ENCODE peak calls at places on chromosomes 2 and 18, in seven cellular contexts. F is SK-N-SH, I is GM12892, S is H1, D is HepG2, R is K562, Y is GM12878. Z is an unnamed sample.

GRCh38 chr2:44902178-44902577 is 39.3 kb upstream of the SIX3 start:
- DNase-seq in F (peak; percentile 54), S (no peak), Y (no peak), D (no peak), R (no peak), I (no peak), Z (no peak)

GRCh38 chr18:48872234-48873145 is 78.3 kb downstream of the SMAD7 start:
- DNase-seq in Y (no peak), D (no peak), F (no peak), R (no peak), I (no peak), S (no peak), Z (no peak)

GRCh38 chr2:109242654-109243331 is 113.8 kb downstream of the SH3RF3 start:
- DNase-seq in D (no peak), I (no peak), R (no peak), S (no peak), F (no peak), Y (no peak), Z (no peak)

GRCh38 chr2:95052301-95052700 is 26.8 kb downstream of the MAL start:
- DNase-seq in F (no peak), S (no peak), I (no peak), R (no peak), D (no peak), Y (no peak), Z (no peak)

GRCh38 chr18:66760559-66760958 is 156.7 kb upstream of the CDH19 start:
- DNase-seq in D (no peak), I (no peak), S (no peak), R (no peak), F (no peak), Y (no peak), Z (no peak)

GRCh38 chr2:45166229-45166890 is 157.1 kb upstream of the SIX2 start:
- DNase-seq in R (no peak), Y (no peak), S (no peak), F (no peak), D (no peak), I (no peak), Z (no peak)

GRCh38 chr2:101806123-101806522 is 108.6 kb downstream of the MAP4K4 start:
- DNase-seq in F (no peak), I (no peak), S (no peak), Y (no peak), R (no peak), D (peak; percentile 35), Z (no peak)

GRCh38 chr2:26144031-26144430 is 28.9 kb upstream of the GAREM2 start:
- DNase-seq in F (no peak), S (no peak), R (no peak), D (no peak), Y (no peak), I (no peak), Z (no peak)

GRCh38 chr2:234564719-234565118 is 67.8 kb upstream of the ARL4C start:
- DNase-seq in S (no peak), R (no peak), D (no peak), F (peak; percentile 55), Y (no peak), I (no peak), Z (no peak)

GRCh38 chr2:136235451-136236418 is 117.8 kb upstream of the CXCR4 start:
- DNase-seq in S (no peak), I (no peak), D (peak; percentile 35), R (no peak), Y (no peak), F (no peak), Z (no peak)

GRCh38 chr2:117714110-117714509 is 100.4 kb upstream of the DDX18 start:
- DNase-seq in I (no peak), D (no peak), F (peak; percentile 44), R (no peak), Y (no peak), S (no peak), Z (no peak)

GRCh38 chr18:10377956-10378355 is 76.5 kb upstream of the APCDD1 start:
- DNase-seq in D (no peak), I (no peak), Y (no peak), F (no peak), S (no peak), R (no peak), Z (no peak)

GRCh38 chr2:70574618-70575017 is 21.0 kb upstream of the TGFA start:
- DNase-seq in R (no peak), I (no peak), S (no peak), Y (no peak), F (no peak), D (no peak), Z (no peak)

DNA sequence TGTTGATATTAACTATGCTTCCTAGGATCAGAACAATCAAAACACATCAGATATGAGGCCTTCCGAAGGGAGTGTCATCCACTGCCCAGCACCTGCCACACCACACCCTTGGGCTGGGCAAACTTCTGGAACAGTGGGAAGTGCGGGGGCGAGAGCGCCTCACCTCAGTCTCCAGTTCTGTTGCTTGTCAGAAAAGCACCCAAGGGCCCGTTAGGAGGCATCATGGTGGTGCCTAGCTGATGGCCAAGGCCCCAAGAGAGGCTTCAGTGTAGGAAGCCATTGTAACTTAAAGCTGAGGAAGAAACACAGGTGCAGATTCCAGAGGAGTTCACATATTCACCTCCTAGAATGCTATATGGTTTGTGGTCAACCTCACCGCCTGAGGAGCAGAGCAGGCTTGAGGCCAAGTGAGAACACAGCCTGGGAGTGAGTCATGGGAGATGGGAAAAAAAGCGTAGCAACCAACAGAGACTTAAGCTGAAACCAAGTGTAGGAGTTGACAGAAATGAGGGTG is 85.1 kb upstream of the ATL2 start:
- DNase-seq in D (no peak), F (no peak), R (peak; percentile 39), I (no peak), Y (no peak), S (no peak), Z (no peak)
- TF ChIP-seq POLR2AphosphoS5 in D (no peak), F (no peak), R (no peak), I (no peak), Y (no peak), S (no peak), Z (no peak)

GRCh38 chr18:50293039-50293438 is 5.5 kb upstream of the CXXC1 start:
- DNase-seq in R (no peak), S (no peak), I (no peak), F (no peak), Y (no peak), D (no peak), Z (no peak)

GRCh38 chr18:50299626-50300388 is 12.3 kb upstream of the CXXC1 start:
- DNase-seq in Y (no peak), I (no peak), S (no peak), F (no peak), R (no peak), D (no peak), Z (no peak)

GRCh38 chr18:50298443-50299284 is 11.2 kb upstream of the CXXC1 start:
- DNase-seq in D (no peak), F (no peak), S (peak; percentile 52), I (no peak), R (no peak), Y (no peak), Z (no peak)

GRCh38 chr18:50301074-50301473 is 13.6 kb upstream of the CXXC1 start:
- DNase-seq in S (no peak), I (no peak), D (no peak), F (no peak), Y (no peak), R (no peak), Z (no peak)

GRCh38 chr18:50297621-50298442 is 10.3 kb upstream of the CXXC1 start:
- DNase-seq in R (no peak), D (no peak), Y (peak; percentile 69), F (peak; percentile 89), I (peak; percentile 87), S (peak; percentile 87), Z (peak; percentile 78)
- TF ChIP-seq TAF1 in R (no peak), D (no peak), Y (no peak), F (no peak), I (no peak), S (no peak), Z (no peak)

GRCh38 chr18:79395308-79395640 is 456 bp upstream of the NFATC1 start:
- DNase-seq in Y (no peak), I (no peak), R (no peak), S (no peak), F (no peak), D (no peak), Z (no peak)

GRCh38 chr18:79397288-79397829 is 1.6 kb downstream of the NFATC1 start:
- DNase-seq in I (no peak), Y (no peak), S (no peak), F (no peak), D (no peak), R (no peak), Z (no peak)

GRCh38 chr18:79396431-79397287 is 929 bp downstream of the NFATC1 start:
- DNase-seq in S (peak; percentile 72), Y (no peak), I (no peak), F (no peak), R (no peak), D (no peak), Z (no peak)

GRCh38 chr18:79394438-79395307 is 1.1 kb upstream of the NFATC1 start:
- DNase-seq in I (no peak), D (no peak), F (no peak), Y (no peak), S (peak; percentile 70), R (no peak), Z (no peak)

GRCh38 chr18:79395761-79396404 is at the start of gene NFATC1:
- DNase-seq in F (no peak), R (peak; percentile 75), S (peak; percentile 79), I (no peak), D (no peak), Y (no peak), Z (no peak)
- TF ChIP-seq POLR2AphosphoS5 in F (no peak), R (no peak), S (no peak), I (no peak), D (no peak), Y (no peak), Z (peak; percentile 48)

DNA sequence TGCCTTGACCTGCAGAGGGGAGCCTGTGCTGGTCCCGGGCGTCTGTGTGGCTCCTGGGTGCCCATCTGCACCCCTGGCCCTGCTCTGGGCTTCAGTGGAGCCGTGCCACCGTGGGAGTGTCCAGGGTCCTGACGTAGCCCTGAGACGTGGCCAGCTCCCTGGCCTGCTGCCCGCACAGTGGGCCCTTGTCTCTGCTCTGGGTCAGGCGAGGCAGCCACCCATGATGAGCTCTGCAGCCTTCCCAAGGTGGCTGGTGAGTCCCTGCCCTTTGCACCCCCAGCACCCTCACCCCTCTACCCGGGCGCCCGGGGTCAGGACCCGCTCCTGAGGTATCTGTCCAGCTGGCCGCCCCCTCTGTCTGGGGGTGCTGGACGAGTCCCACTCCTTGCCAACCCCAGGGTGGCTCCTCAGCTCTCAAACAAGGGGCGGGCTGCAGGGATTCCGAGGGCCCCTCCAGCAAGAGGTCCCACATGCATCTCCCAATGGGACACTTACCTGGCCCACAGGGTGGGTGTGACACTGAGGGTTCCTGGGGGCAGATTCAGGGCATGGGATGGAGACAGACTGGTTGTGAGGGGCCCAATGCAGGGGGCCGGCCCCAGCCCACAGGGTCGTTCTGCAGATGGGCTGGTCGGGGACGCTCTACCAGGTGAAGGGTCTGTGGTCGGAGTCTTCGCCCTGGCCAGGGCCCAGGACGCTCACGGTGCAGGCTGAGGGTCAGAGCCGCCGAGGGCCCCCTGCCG is 2.4 kb downstream of the NEU4 start:
- DNase-seq in Y (no peak), R (no peak), S (no peak), I (no peak), F (no peak), D (no peak), Z (peak; percentile 22)
- TF ChIP-seq TAF1 in Y (no peak), R (no peak), S (no peak), I (no peak), F (no peak), D (no peak), Z (no peak)